ENCODE peak calls at places on chromosomes 12 and 14, in five cellular contexts. One of them, this sample, is unnamed.

GRCh38 chr12:26359576-26359975 is 164.2 kb downstream of the SSPN start:
- DNase-seq in transverse colon: no peak
- DNase-seq in A172: no peak
- DNase-seq in nephron progenitor cell: no peak
- DNase-seq in GM23338: no peak
- DNase-seq in this sample: no peak

GRCh38 chr12:7835766-7836165 is 36.9 kb downstream of the SLC2A14 start:
- DNase-seq in transverse colon: no peak
- DNase-seq in A172: no peak
- DNase-seq in nephron progenitor cell: no peak
- DNase-seq in GM23338: no peak
- DNase-seq in this sample: no peak

GRCh38 chr14:58501214-58501816 is 73.8 kb downstream of the KIAA0586 start:
- DNase-seq in transverse colon: no peak
- DNase-seq in A172: peak; percentile 37
- DNase-seq in nephron progenitor cell: peak; percentile 27
- DNase-seq in GM23338: peak; percentile 81
- DNase-seq in this sample: no peak

GRCh38 chr14:68295316-68295816 is 475.8 kb downstream of the RAD51B start:
- DNase-seq in transverse colon: peak; percentile 31
- DNase-seq in A172: peak; percentile 13
- DNase-seq in nephron progenitor cell: peak; percentile 41
- DNase-seq in GM23338: no peak
- DNase-seq in this sample: peak; percentile 83

GRCh38 chr14:58712357-58712756 is 74.6 kb downstream of the DACT1 start:
- DNase-seq in transverse colon: no peak
- DNase-seq in A172: no peak
- DNase-seq in nephron progenitor cell: no peak
- DNase-seq in GM23338: no peak
- DNase-seq in this sample: no peak

GRCh38 chr12:62133440-62133839 is 126.8 kb upstream of the USP15 start:
- DNase-seq in transverse colon: no peak
- DNase-seq in A172: no peak
- DNase-seq in nephron progenitor cell: no peak
- DNase-seq in GM23338: no peak
- DNase-seq in this sample: no peak

GRCh38 chr12:112419269-112420133 is 754 bp downstream of the PTPN11 start:
- DNase-seq in transverse colon: peak; percentile 61
- DNase-seq in A172: peak; percentile 51
- DNase-seq in nephron progenitor cell: peak; percentile 51
- DNase-seq in GM23338: peak; percentile 85
- DNase-seq in this sample: peak; percentile 42

GRCh38 chr14:91317381-91318313 is 73.1 kb upstream of the GPR68 start:
- DNase-seq in transverse colon: peak; percentile 87
- DNase-seq in A172: peak; percentile 3
- DNase-seq in nephron progenitor cell: no peak
- DNase-seq in GM23338: no peak
- DNase-seq in this sample: peak; percentile 80

GRCh38 chr14:61517861-61518802 is 177.2 kb upstream of the HIF1A start:
- DNase-seq in transverse colon: peak; percentile 60
- DNase-seq in A172: no peak
- DNase-seq in nephron progenitor cell: no peak
- DNase-seq in GM23338: no peak
- DNase-seq in this sample: no peak